ENCODE peak calls at places on chromosomes 1 and 21, in four cellular contexts. I is AG04450, S is lower lobe of right lung, C is fibroblast of the aortic adventitia. Z is an unnamed sample.

GRCh38 chr1:12472798-12473551 is 145.0 kb downstream of the DHRS3 start:
- DNase-seq in C (no peak), S (no peak), I (no peak), Z (no peak)

GRCh38 chr21:40466893-40467483 is 380.0 kb downstream of the DSCAM start:
- DNase-seq in S (no peak), C (no peak), I (no peak), Z (no peak)

GRCh38 chr1:202781180-202781579 is 27.0 kb downstream of the KDM5B start:
- DNase-seq in S (no peak), I (no peak), C (no peak), Z (no peak)

GRCh38 chr1:229563701-229564100 is 5.2 kb upstream of the ABCB10 start:
- DNase-seq in S (no peak), I (peak), C (no peak), Z (no peak)

GRCh38 chr1:223849855-223850254 is 4.1 kb upstream of the TP53BP2 start:
- DNase-seq in S (no peak), C (no peak), I (no peak), Z (no peak)

GRCh38 chr1:42937836-42938595 is 20.7 kb downstream of the SLC2A1 start:
- DNase-seq in S (no peak), C (no peak), I (no peak), Z (no peak)

GRCh38 chr21:14382486-14382834 is 486 bp downstream of the HSPA13 start:
- DNase-seq in I (no peak), C (peak), S (no peak), Z (no peak)

GRCh38 chr1:235781807-235782206 is 84.9 kb downstream of the LYST start:
- DNase-seq in C (peak), S (no peak), I (no peak), Z (no peak)

GRCh38 chr1:203046984-203047630 is 20.8 kb downstream of the PPFIA4 start:
- DNase-seq in S (no peak), I (peak), C (peak), Z (no peak)

GRCh38 chr1:44442791-44443190 is 37.7 kb downstream of the RNF220 start:
- DNase-seq in I (no peak), S (no peak), C (peak), Z (no peak)

GRCh38 chr1:4736254-4736653 is 81.8 kb downstream of the AJAP1 start:
- DNase-seq in I (no peak), S (no peak), C (no peak), Z (no peak)

GRCh38 chr1:11132571-11133293 is 33.1 kb upstream of the EXOSC10 start:
- DNase-seq in S (no peak), C (no peak), I (no peak), Z (no peak)

GRCh38 chr1:150621497-150622113 is 7.8 kb downstream of the ENSA start:
- DNase-seq in C (peak), I (no peak), S (no peak), Z (peak)
- TF ChIP-seq CTCF in C (peak), I (peak), S (peak), Z (peak)

GRCh38 chr1:155912056-155912536 is 947 bp upstream of the RIT1 start:
- DNase-seq in C (no peak), S (no peak), I (no peak), Z (no peak)

GRCh38 chr1:155913969-155914757 is 3.0 kb upstream of the RIT1 start:
- DNase-seq in S (no peak), I (peak), C (no peak), Z (no peak)

GRCh38 chr1:155909894-155910293 is 1.3 kb downstream of the RIT1 start:
- DNase-seq in C (peak), S (no peak), I (no peak), Z (no peak)

GRCh38 chr1:155911156-155912055 is at the start of gene RIT1:
- DNase-seq in I (no peak), S (peak), C (peak), Z (peak)

DNA sequence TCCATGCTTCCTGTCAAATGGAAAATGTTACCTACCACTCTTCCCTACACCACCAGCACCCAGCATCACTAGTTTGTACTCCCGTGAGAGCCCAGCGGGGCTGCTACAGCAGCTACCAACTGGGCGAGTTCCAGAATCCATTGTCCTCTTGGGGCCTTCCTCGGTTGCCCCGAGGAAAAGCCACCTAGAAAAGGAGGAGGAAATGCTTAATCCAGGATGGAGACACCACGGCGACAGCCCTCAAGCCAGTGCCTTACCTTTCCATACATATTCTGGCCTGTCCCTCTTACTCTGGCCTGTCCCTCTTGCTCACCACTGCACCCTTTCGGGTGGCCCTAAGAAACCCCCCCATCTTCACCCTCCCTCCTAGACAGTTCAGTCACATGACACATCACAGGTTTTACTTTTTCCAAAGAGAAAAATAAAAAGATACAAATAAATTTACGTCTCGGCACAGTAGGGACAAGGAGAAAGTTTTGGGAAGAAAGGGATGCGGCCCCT is 478 bp downstream of the RIT1 start:
- DNase-seq in I (no peak), C (peak), S (no peak), Z (peak)
- TF ChIP-seq CTCF in I (peak), C (peak), S (no peak), Z (no peak)

GRCh38 chr1:29282924-29283803 is 46.8 kb downstream of the PTPRU start:
- DNase-seq in I (no peak), C (peak), S (no peak), Z (peak)
- TF ChIP-seq CTCF in I (no peak), C (no peak), S (no peak), Z (no peak)

GRCh38 chr1:164518692-164519332 is 40.2 kb upstream of the PBX1 start:
- DNase-seq in C (no peak), I (no peak), S (no peak), Z (no peak)
- TF ChIP-seq CTCF in C (no peak), I (no peak), S (no peak), Z (no peak)

DNA sequence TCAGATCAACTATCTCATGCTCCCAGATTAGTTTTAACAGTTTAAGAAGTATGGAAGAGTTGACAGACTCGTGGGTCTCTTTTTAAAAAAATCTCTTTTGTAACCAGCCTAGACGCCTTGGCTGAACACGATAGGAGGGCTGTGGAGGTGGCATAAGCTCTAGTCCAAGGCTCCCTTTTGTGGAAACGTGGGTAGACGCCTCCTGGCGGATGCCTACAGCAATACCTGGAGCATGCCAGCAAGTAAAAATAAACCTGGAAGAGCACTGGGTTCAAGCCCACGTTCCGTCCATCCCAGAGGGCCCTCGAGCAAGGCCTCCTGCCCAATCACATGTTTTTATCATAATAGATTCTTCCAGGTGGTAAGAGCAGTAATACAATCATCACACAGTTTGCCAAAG is 87.9 kb downstream of the RGS7 start:
- DNase-seq in C (no peak), I (no peak), S (no peak), Z (no peak)
- TF ChIP-seq CTCF in C (no peak), I (no peak), S (no peak), Z (no peak)

GRCh38 chr1:213568929-213569815 is 418.6 kb upstream of the PROX1 start:
- DNase-seq in S (no peak), I (no peak), C (no peak), Z (no peak)

GRCh38 chr1:213569816-213570150 is 418.0 kb upstream of the PROX1 start:
- DNase-seq in C (no peak), I (no peak), S (no peak), Z (no peak)

GRCh38 chr1:213561870-213562269 is 425.9 kb upstream of the PROX1 start:
- DNase-seq in C (no peak), I (no peak), S (no peak), Z (no peak)

GRCh38 chr1:213560226-213560625 is 427.5 kb upstream of the PROX1 start:
- DNase-seq in I (no peak), C (no peak), S (no peak), Z (no peak)

DNA sequence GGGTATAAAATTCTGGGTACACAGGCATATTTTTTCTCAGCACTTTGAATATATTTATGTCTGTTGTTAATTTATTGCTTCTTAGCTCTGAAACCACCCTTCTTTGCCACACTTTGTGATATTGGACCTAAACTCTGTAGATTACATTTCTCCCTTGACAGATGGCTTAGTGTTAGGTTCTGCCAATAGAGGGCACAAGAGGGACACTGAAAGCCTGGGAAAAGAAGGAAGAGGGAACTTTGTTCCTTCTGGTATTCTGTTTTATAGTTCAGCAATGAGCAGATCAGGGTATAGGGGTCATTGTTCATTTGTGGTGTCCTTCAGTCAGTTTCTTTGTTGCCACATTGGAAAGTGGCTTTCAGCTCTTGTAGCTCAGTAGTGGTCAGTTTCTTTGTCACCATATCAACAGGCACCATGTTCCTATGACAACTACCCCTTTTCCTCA is 423.5 kb upstream of the PROX1 start:
- DNase-seq in C (no peak), S (no peak), I (no peak), Z (no peak)
- TF ChIP-seq CTCF in C (no peak), S (peak), I (no peak), Z (peak)